ENCODE peak calls at places on chromosomes 7 and 10, in four cellular contexts. Q is A172, U is lower leg skin, I is lung microvascular endothelial cell. P is an unnamed sample.

GRCh38 chr10:131815366-131816156 is 85.2 kb upstream of the PPP2R2D start:
- DNase-seq in Q (no peak), U (no peak), I (no peak), P (no peak)

GRCh38 chr10:78336402-78336791 is 302.7 kb downstream of the RPS24 start:
- DNase-seq in Q (peak), I (no peak), U (peak), P (no peak)

GRCh38 chr10:5530412-5530806 is 5.6 kb downstream of the CALML3 start:
- DNase-seq in I (no peak), Q (no peak), U (no peak), P (no peak)

GRCh38 chr7:67100956-67101361 is 104.3 kb downstream of the TYW1 start:
- DNase-seq in U (no peak), Q (no peak), I (no peak), P (no peak)

GRCh38 chr7:122597277-122597676 is 101.6 kb downstream of the RNF133 start:
- DNase-seq in U (no peak), Q (no peak), I (no peak), P (no peak)

GRCh38 chr7:101743241-101743994 is 74.0 kb upstream of the CUX1 start:
- DNase-seq in Q (no peak), I (peak), U (peak), P (peak)

GRCh38 chr7:151415375-151416112 is 5.7 kb upstream of the WDR86 start:
- DNase-seq in I (no peak), U (no peak), Q (no peak), P (no peak)

GRCh38 chr7:130221341-130221740 is 13.7 kb downstream of the SSMEM1 start:
- DNase-seq in Q (no peak), I (no peak), U (no peak), P (no peak)

GRCh38 chr7:102875700-102876192 is 37.1 kb upstream of the LRRC17 start:
- DNase-seq in U (no peak), I (peak), Q (peak), P (peak)

GRCh38 chr7:1529383-1530116 is 952 bp upstream of the MAFK start:
- DNase-seq in I (no peak), U (no peak), Q (no peak), P (no peak)

GRCh38 chr10:30804478-30805055 is 175.0 kb upstream of the LYZL2 start:
- DNase-seq in Q (no peak), I (no peak), U (peak), P (no peak)

GRCh38 chr7:26815452-26815851 is 48.9 kb downstream of the SKAP2 start:
- DNase-seq in U (no peak), Q (no peak), I (no peak), P (no peak)

GRCh38 chr10:12235116-12235694 is 39.2 kb downstream of the CDC123 start:
- DNase-seq in Q (no peak), I (peak), U (no peak), P (peak)

GRCh38 chr7:120170849-120171248 is 102.1 kb upstream of the KCND2 start:
- DNase-seq in I (no peak), Q (no peak), U (no peak), P (no peak)

GRCh38 chr7:34438436-34438835 is 219.6 kb upstream of the NPSR1 start:
- DNase-seq in Q (no peak), I (no peak), U (no peak), P (no peak)

GRCh38 chr7:87574630-87575029 is 26.1 kb downstream of the ABCB1 start:
- DNase-seq in U (no peak), I (no peak), Q (peak), P (peak)

GRCh38 chr7:126447984-126448383 is 804.8 kb downstream of the GRM8 start:
- DNase-seq in I (no peak), U (no peak), Q (no peak), P (no peak)

GRCh38 chr7:55133630-55134392 is 115.0 kb downstream of the EGFR start:
- DNase-seq in U (no peak), Q (peak), I (peak), P (peak)

GRCh38 chr7:95304990-95305389 is 19.3 kb downstream of the PON1 start:
- DNase-seq in U (no peak), Q (no peak), I (no peak), P (no peak)

GRCh38 chr7:46089281-46089680 is 168.2 kb upstream of the IGFBP3 start:
- DNase-seq in Q (no peak), U (no peak), I (no peak), P (no peak)

GRCh38 chr7:28510022-28510367 is 97.7 kb downstream of the CREB5 start:
- DNase-seq in I (no peak), Q (no peak), U (no peak), P (no peak)

GRCh38 chr7:22499044-22499443 is 944 bp downstream of the STEAP1B start:
- DNase-seq in U (no peak), I (peak), Q (no peak), P (no peak)

GRCh38 chr7:15720849-15721471 is 34.5 kb upstream of the MEOX2 start:
- DNase-seq in U (peak), Q (peak), I (peak), P (peak)

GRCh38 chr10:91034042-91034441 is 113.2 kb upstream of the ANKRD1 start:
- DNase-seq in I (no peak), U (no peak), Q (no peak), P (no peak)

GRCh38 chr10:32103721-32104120 is 47.5 kb upstream of the KIF5B start:
- DNase-seq in I (no peak), Q (no peak), U (no peak), P (no peak)

GRCh38 chr7:3463696-3464095 is 162.6 kb downstream of the SDK1 start:
- DNase-seq in Q (no peak), U (no peak), I (no peak), P (no peak)

GRCh38 chr10:63929826-63930467 is 408.7 kb downstream of the REEP3 start:
- DNase-seq in U (no peak), Q (peak), I (no peak), P (no peak)

GRCh38 chr10:133009218-133009954 is 67.0 kb upstream of the CFAP46 start:
- DNase-seq in I (no peak), U (peak), Q (peak), P (no peak)

GRCh38 chr7:152859781-152860191 is 100.2 kb downstream of the ACTR3B start:
- DNase-seq in Q (peak), I (no peak), U (no peak), P (no peak)

GRCh38 chr7:28037220-28038010 is 143.2 kb downstream of the JAZF1 start:
- DNase-seq in Q (peak), U (no peak), I (peak), P (peak)

GRCh38 chr10:27779462-27779861 is 33.8 kb upstream of the MKX start:
- DNase-seq in U (no peak), Q (no peak), I (no peak), P (no peak)

GRCh38 chr10:81218307-81218706 is 656.7 kb upstream of the NRG3 start:
- DNase-seq in U (no peak), I (no peak), Q (no peak), P (no peak)

GRCh38 chr10:99534456-99534938 is 1.8 kb downstream of the NKX2-3 start:
- DNase-seq in I (no peak), U (no peak), Q (no peak), P (no peak)

GRCh38 chr10:127163632-127164031 is 32.8 kb downstream of the INSYN2A start:
- DNase-seq in I (no peak), Q (peak), U (no peak), P (no peak)

GRCh38 chr7:105622114-105622731 is 40.9 kb upstream of the EFCAB10 start:
- DNase-seq in I (no peak), U (no peak), Q (no peak), P (no peak)